ENCODE peak calls at places on chromosome 15, in six cellular contexts. One of them, this sample, is unnamed.

GRCh38 chr15:40342421-40343313 is 1.9 kb upstream of the CCDC9B start:
- DNase-seq in nephron progenitor cell: no peak
- DNase-seq in midbrain: no peak
- DNase-seq in NCI-H748 treated with DMSO at 0.1 percent for 48 hours: no peak
- DNase-seq in stimulated activated CD8-positive, alpha-beta memory T cell treated with anti-CD3 and anti-CD28 coated beads, Interleukin-2, amount 100 ng/mL, for 48 hours: no peak
- DNase-seq in cardiac septum: no peak
- DNase-seq in this sample: peak; percentile 45

GRCh38 chr15:78763111-78763795 is 48.0 kb downstream of the ADAMTS7 start:
- DNase-seq in nephron progenitor cell: peak; percentile 3
- DNase-seq in cardiac septum: peak; percentile 63
- DNase-seq in midbrain: no peak
- DNase-seq in stimulated activated CD8-positive, alpha-beta memory T cell treated with anti-CD3 and anti-CD28 coated beads, Interleukin-2, amount 100 ng/mL, for 48 hours: no peak
- DNase-seq in NCI-H748 treated with DMSO at 0.1 percent for 48 hours: no peak
- DNase-seq in this sample: no peak

GRCh38 chr15:70337292-70338186 is 239.8 kb upstream of the TLE3 start:
- DNase-seq in nephron progenitor cell: no peak
- DNase-seq in cardiac septum: peak; percentile 72
- DNase-seq in NCI-H748 treated with DMSO at 0.1 percent for 48 hours: no peak
- DNase-seq in stimulated activated CD8-positive, alpha-beta memory T cell treated with anti-CD3 and anti-CD28 coated beads, Interleukin-2, amount 100 ng/mL, for 48 hours: no peak
- DNase-seq in midbrain: no peak
- DNase-seq in this sample: no peak

GRCh38 chr15:65913631-65914199 is 44.4 kb downstream of the RAB11A start:
- DNase-seq in cardiac septum: no peak
- DNase-seq in midbrain: no peak
- DNase-seq in stimulated activated CD8-positive, alpha-beta memory T cell treated with anti-CD3 and anti-CD28 coated beads, Interleukin-2, amount 100 ng/mL, for 48 hours: no peak
- DNase-seq in nephron progenitor cell: no peak
- DNase-seq in NCI-H748 treated with DMSO at 0.1 percent for 48 hours: no peak
- DNase-seq in this sample: no peak

GRCh38 chr15:87618203-87618725 is 638.3 kb downstream of the NTRK3 start:
- DNase-seq in nephron progenitor cell: no peak
- DNase-seq in cardiac septum: no peak
- DNase-seq in stimulated activated CD8-positive, alpha-beta memory T cell treated with anti-CD3 and anti-CD28 coated beads, Interleukin-2, amount 100 ng/mL, for 48 hours: no peak
- DNase-seq in midbrain: no peak
- DNase-seq in NCI-H748 treated with DMSO at 0.1 percent for 48 hours: no peak
- DNase-seq in this sample: no peak

GRCh38 chr15:76310470-76311070 is 699 bp downstream of the ETFA start:
- DNase-seq in stimulated activated CD8-positive, alpha-beta memory T cell treated with anti-CD3 and anti-CD28 coated beads, Interleukin-2, amount 100 ng/mL, for 48 hours: no peak
- DNase-seq in midbrain: no peak
- DNase-seq in nephron progenitor cell: peak; percentile 37
- DNase-seq in NCI-H748 treated with DMSO at 0.1 percent for 48 hours: no peak
- DNase-seq in cardiac septum: no peak
- DNase-seq in this sample: peak; percentile 32

GRCh38 chr15:93046721-93047120 is 42.3 kb downstream of the RGMA start:
- DNase-seq in midbrain: no peak
- DNase-seq in stimulated activated CD8-positive, alpha-beta memory T cell treated with anti-CD3 and anti-CD28 coated beads, Interleukin-2, amount 100 ng/mL, for 48 hours: no peak
- DNase-seq in cardiac septum: no peak
- DNase-seq in NCI-H748 treated with DMSO at 0.1 percent for 48 hours: no peak
- DNase-seq in nephron progenitor cell: no peak
- DNase-seq in this sample: no peak

GRCh38 chr15:101459579-101460300 is 29.8 kb downstream of the PCSK6 start:
- DNase-seq in midbrain: no peak
- DNase-seq in cardiac septum: peak; percentile 61
- DNase-seq in nephron progenitor cell: no peak
- DNase-seq in stimulated activated CD8-positive, alpha-beta memory T cell treated with anti-CD3 and anti-CD28 coated beads, Interleukin-2, amount 100 ng/mL, for 48 hours: no peak
- DNase-seq in NCI-H748 treated with DMSO at 0.1 percent for 48 hours: no peak
- DNase-seq in this sample: no peak

GRCh38 chr15:37773111-37773860 is 161.2 kb upstream of the TMCO5A start:
- DNase-seq in midbrain: no peak
- DNase-seq in cardiac septum: no peak
- DNase-seq in stimulated activated CD8-positive, alpha-beta memory T cell treated with anti-CD3 and anti-CD28 coated beads, Interleukin-2, amount 100 ng/mL, for 48 hours: no peak
- DNase-seq in nephron progenitor cell: no peak
- DNase-seq in NCI-H748 treated with DMSO at 0.1 percent for 48 hours: no peak
- DNase-seq in this sample: peak; percentile 88

GRCh38 chr15:49468440-49468839 is 45.4 kb downstream of the FGF7 start:
- DNase-seq in midbrain: no peak
- DNase-seq in nephron progenitor cell: no peak
- DNase-seq in stimulated activated CD8-positive, alpha-beta memory T cell treated with anti-CD3 and anti-CD28 coated beads, Interleukin-2, amount 100 ng/mL, for 48 hours: no peak
- DNase-seq in NCI-H748 treated with DMSO at 0.1 percent for 48 hours: no peak
- DNase-seq in cardiac septum: no peak
- DNase-seq in this sample: peak; percentile 54

GRCh38 chr15:33154366-33155166 is 39.9 kb downstream of the FMN1 start:
- DNase-seq in nephron progenitor cell: no peak
- DNase-seq in stimulated activated CD8-positive, alpha-beta memory T cell treated with anti-CD3 and anti-CD28 coated beads, Interleukin-2, amount 100 ng/mL, for 48 hours: no peak
- DNase-seq in midbrain: peak; percentile 16
- DNase-seq in cardiac septum: no peak
- DNase-seq in NCI-H748 treated with DMSO at 0.1 percent for 48 hours: no peak
- DNase-seq in this sample: peak; percentile 85

GRCh38 chr15:101652783-101653430 is 726 bp upstream of the TM2D3 start:
- DNase-seq in cardiac septum: no peak
- DNase-seq in NCI-H748 treated with DMSO at 0.1 percent for 48 hours: no peak
- DNase-seq in stimulated activated CD8-positive, alpha-beta memory T cell treated with anti-CD3 and anti-CD28 coated beads, Interleukin-2, amount 100 ng/mL, for 48 hours: no peak
- DNase-seq in midbrain: no peak
- DNase-seq in nephron progenitor cell: no peak
- DNase-seq in this sample: peak; percentile 36

GRCh38 chr15:48855501-48856440 is 22.2 kb upstream of the EID1 start:
- DNase-seq in nephron progenitor cell: peak; percentile 5
- DNase-seq in midbrain: peak; percentile 15
- DNase-seq in stimulated activated CD8-positive, alpha-beta memory T cell treated with anti-CD3 and anti-CD28 coated beads, Interleukin-2, amount 100 ng/mL, for 48 hours: no peak
- DNase-seq in cardiac septum: no peak
- DNase-seq in NCI-H748 treated with DMSO at 0.1 percent for 48 hours: no peak
- DNase-seq in this sample: peak; percentile 63

GRCh38 chr15:73530649-73531048 is 87.7 kb downstream of the REC114 start:
- DNase-seq in NCI-H748 treated with DMSO at 0.1 percent for 48 hours: no peak
- DNase-seq in stimulated activated CD8-positive, alpha-beta memory T cell treated with anti-CD3 and anti-CD28 coated beads, Interleukin-2, amount 100 ng/mL, for 48 hours: no peak
- DNase-seq in cardiac septum: no peak
- DNase-seq in midbrain: no peak
- DNase-seq in nephron progenitor cell: no peak
- DNase-seq in this sample: no peak

GRCh38 chr15:98651581-98652220 is 3.4 kb downstream of the IGF1R start:
- DNase-seq in stimulated activated CD8-positive, alpha-beta memory T cell treated with anti-CD3 and anti-CD28 coated beads, Interleukin-2, amount 100 ng/mL, for 48 hours: no peak
- DNase-seq in nephron progenitor cell: no peak
- DNase-seq in NCI-H748 treated with DMSO at 0.1 percent for 48 hours: no peak
- DNase-seq in midbrain: no peak
- DNase-seq in cardiac septum: no peak
- DNase-seq in this sample: peak; percentile 40

This sample was measured in EL.